ENCODE peak calls at places on chromosomes 5 and 9, in five cellular contexts. X, R, L, M and O are unnamed samples.

GRCh38 chr5:28301676-28302075 is 1263.3 kb upstream of the CDH9 start:
- DNase-seq in R (no peak), X (no peak), L (no peak), M (no peak), O (no peak)

GRCh38 chr5:168810641-168811040 is 231.5 kb upstream of the PANK3 start:
- DNase-seq in X (no peak), L (no peak), R (no peak), M (no peak), O (no peak)

GRCh38 chr9:38421498-38422211 is 2.6 kb downstream of the IGFBPL1 start:
- DNase-seq in L (peak; percentile 95), M (no peak), X (no peak), R (no peak), O (no peak)

GRCh38 chr9:135255843-135256567 is 168.5 kb downstream of the OLFM1 start:
- DNase-seq in X (no peak), M (no peak), L (no peak), R (no peak), O (no peak)

GRCh38 chr5:5710471-5710870 is 288.0 kb downstream of the ICE1 start:
- DNase-seq in X (no peak), R (no peak), M (no peak), L (no peak), O (no peak)

GRCh38 chr5:1015545-1015944 is 6.9 kb downstream of the NKD2 start:
- DNase-seq in R (no peak), X (no peak), L (no peak), M (no peak), O (no peak)

GRCh38 chr9:76216161-76216649 is 178.0 kb downstream of the RFK start:
- DNase-seq in M (no peak), L (no peak), R (no peak), X (no peak), O (no peak)

GRCh38 chr9:92616199-92617129 is 53.5 kb downstream of the IPPK start:
- DNase-seq in R (no peak), X (no peak), M (no peak), L (no peak), O (no peak)

GRCh38 chr9:130962418-130963316 is 23.6 kb upstream of the FIBCD1 start:
- DNase-seq in R (no peak), M (no peak), L (no peak), X (no peak), O (no peak)

GRCh38 chr9:137311171-137311970 is 9.3 kb upstream of the NRARP start:
- DNase-seq in M (peak; percentile 80), X (no peak), R (peak; percentile 41), L (peak; percentile 58), O (peak; percentile 75)

GRCh38 chr9:123568691-123569342 is 212.8 kb downstream of the CRB2 start:
- DNase-seq in L (no peak), M (no peak), R (no peak), X (no peak), O (no peak)

GRCh38 chr9:79665926-79666325 is 94.2 kb downstream of the TLE4 start:
- DNase-seq in L (no peak), M (no peak), X (no peak), R (no peak), O (no peak)

GRCh38 chr9:97470076-97470475 is 31.4 kb upstream of the TMOD1 start:
- DNase-seq in R (no peak), M (no peak), X (no peak), L (no peak), O (no peak)

GRCh38 chr5:151477106-151477505 is 29.7 kb downstream of the SLC36A1 start:
- DNase-seq in R (no peak), L (no peak), X (no peak), M (no peak), O (no peak)

GRCh38 chr5:96712100-96712746 is 50.0 kb downstream of the CAST start:
- DNase-seq in R (no peak), L (no peak), X (no peak), M (no peak), O (no peak)

GRCh38 chr5:111439473-111440075 is 72.8 kb downstream of the STARD4 start:
- DNase-seq in X (no peak), R (no peak), L (no peak), M (no peak), O (no peak)

GRCh38 chr9:113223963-113224362 is 2.6 kb downstream of the SLC31A1 start:
- DNase-seq in M (no peak), L (no peak), R (no peak), X (no peak), O (no peak)